ENCODE peak calls at places on chromosomes 11 and 22, in seven cellular contexts. One of them, this sample, is unnamed.

GRCh38 chr22:44391481-44392445 is 79.0 kb upstream of the SHISAL1 start:
- DNase-seq in HCT116: no peak
- DNase-seq in astrocyte: no peak
- DNase-seq in SK-N-SH: no peak
- DNase-seq in H9: peak; percentile 35
- DNase-seq in OCI-LY7: no peak
- DNase-seq in IMR-90: no peak
- DNase-seq in this sample: no peak

GRCh38 chr22:27057717-27058116 is 400.3 kb downstream of the MIAT start:
- DNase-seq in HCT116: no peak
- DNase-seq in astrocyte: no peak
- DNase-seq in SK-N-SH: no peak
- DNase-seq in H9: no peak
- DNase-seq in OCI-LY7: no peak
- DNase-seq in IMR-90: no peak
- DNase-seq in this sample: no peak

GRCh38 chr11:118917488-118918127 is 8.1 kb downstream of the BCL9L start:
- DNase-seq in HCT116: no peak
- DNase-seq in astrocyte: peak; percentile 68
- DNase-seq in SK-N-SH: no peak
- DNase-seq in H9: no peak
- DNase-seq in OCI-LY7: no peak
- DNase-seq in IMR-90: peak; percentile 91
- DNase-seq in this sample: peak; percentile 95

GRCh38 chr11:5626191-5626590 is 1.4 kb downstream of the TRIM34 start:
- DNase-seq in HCT116: no peak
- DNase-seq in astrocyte: no peak
- DNase-seq in SK-N-SH: no peak
- DNase-seq in H9: no peak
- DNase-seq in OCI-LY7: no peak
- DNase-seq in IMR-90: peak; percentile 70
- DNase-seq in this sample: peak; percentile 47

GRCh38 chr11:76562541-76562940 is 108.0 kb downstream of the LRRC32 start:
- DNase-seq in HCT116: no peak
- DNase-seq in astrocyte: no peak
- DNase-seq in SK-N-SH: no peak
- DNase-seq in H9: no peak
- DNase-seq in OCI-LY7: no peak
- DNase-seq in IMR-90: no peak
- DNase-seq in this sample: no peak

GRCh38 chr22:37062657-37063381 is 11.3 kb downstream of the KCTD17 start:
- DNase-seq in HCT116: no peak
- DNase-seq in astrocyte: no peak
- DNase-seq in SK-N-SH: no peak
- DNase-seq in H9: no peak
- DNase-seq in OCI-LY7: no peak
- DNase-seq in IMR-90: no peak
- DNase-seq in this sample: no peak

GRCh38 chr11:95891423-95892177 is 32.3 kb downstream of the MTMR2 start:
- DNase-seq in HCT116: no peak
- DNase-seq in astrocyte: no peak
- DNase-seq in SK-N-SH: no peak
- DNase-seq in H9: no peak
- DNase-seq in OCI-LY7: no peak
- DNase-seq in IMR-90: peak; percentile 58
- DNase-seq in this sample: peak; percentile 46

GRCh38 chr22:37498289-37498909 is 12.2 kb upstream of the MFNG start:
- DNase-seq in HCT116: no peak
- DNase-seq in astrocyte: no peak
- DNase-seq in SK-N-SH: peak; percentile 90
- DNase-seq in H9: peak; percentile 92
- DNase-seq in OCI-LY7: peak; percentile 88
- DNase-seq in IMR-90: no peak
- DNase-seq in this sample: no peak

GRCh38 chr11:32331792-32332191 is 103.5 kb downstream of the WT1 start:
- DNase-seq in HCT116: no peak
- DNase-seq in astrocyte: no peak
- DNase-seq in SK-N-SH: no peak
- DNase-seq in H9: no peak
- DNase-seq in OCI-LY7: no peak
- DNase-seq in IMR-90: no peak
- DNase-seq in this sample: no peak

GRCh38 chr11:92540113-92540512 is 315.5 kb downstream of the FAT3 start:
- DNase-seq in HCT116: no peak
- DNase-seq in astrocyte: no peak
- DNase-seq in SK-N-SH: no peak
- DNase-seq in H9: no peak
- DNase-seq in OCI-LY7: no peak
- DNase-seq in IMR-90: no peak
- DNase-seq in this sample: no peak

GRCh38 chr11:123219066-123219697 is 24.1 kb upstream of the CLMP start:
- DNase-seq in HCT116: no peak
- DNase-seq in astrocyte: no peak
- DNase-seq in SK-N-SH: no peak
- DNase-seq in H9: no peak
- DNase-seq in OCI-LY7: no peak
- DNase-seq in IMR-90: peak; percentile 86
- DNase-seq in this sample: peak; percentile 88

GRCh38 chr11:104583857-104584256 is 314.4 kb downstream of the CASP12 start:
- DNase-seq in HCT116: no peak
- DNase-seq in astrocyte: no peak
- DNase-seq in SK-N-SH: peak; percentile 22
- DNase-seq in H9: no peak
- DNase-seq in OCI-LY7: no peak
- DNase-seq in IMR-90: no peak
- DNase-seq in this sample: no peak

GRCh38 chr11:77698896-77699295 is 61.3 kb upstream of the CLNS1A start:
- DNase-seq in HCT116: no peak
- DNase-seq in astrocyte: no peak
- DNase-seq in SK-N-SH: no peak
- DNase-seq in H9: no peak
- DNase-seq in OCI-LY7: no peak
- DNase-seq in IMR-90: no peak
- DNase-seq in this sample: no peak

GRCh38 chr22:25663654-25664053 is 78.3 kb upstream of the MYO18B start:
- DNase-seq in HCT116: no peak
- DNase-seq in astrocyte: no peak
- DNase-seq in SK-N-SH: no peak
- DNase-seq in H9: no peak
- DNase-seq in OCI-LY7: no peak
- DNase-seq in IMR-90: no peak
- DNase-seq in this sample: no peak

GRCh38 chr11:68146010-68146540 is 24.9 kb upstream of the CHKA start:
- DNase-seq in HCT116: no peak
- DNase-seq in astrocyte: no peak
- DNase-seq in SK-N-SH: peak; percentile 46
- DNase-seq in H9: no peak
- DNase-seq in OCI-LY7: no peak
- DNase-seq in IMR-90: no peak
- DNase-seq in this sample: peak; percentile 19

GRCh38 chr22:46171940-46172339 is 21.6 kb downstream of the PPARA start:
- DNase-seq in HCT116: peak; percentile 15
- DNase-seq in astrocyte: peak; percentile 71
- DNase-seq in SK-N-SH: no peak
- DNase-seq in H9: no peak
- DNase-seq in OCI-LY7: no peak
- DNase-seq in IMR-90: peak; percentile 74
- DNase-seq in this sample: peak; percentile 51

GRCh38 chr11:15159085-15159484 is 44.4 kb downstream of the INSC start:
- DNase-seq in HCT116: peak; percentile 28
- DNase-seq in astrocyte: no peak
- DNase-seq in SK-N-SH: peak; percentile 27
- DNase-seq in H9: peak; percentile 37
- DNase-seq in OCI-LY7: peak; percentile 34
- DNase-seq in IMR-90: peak; percentile 49
- DNase-seq in this sample: peak; percentile 54

GRCh38 chr22:45934659-45935341 is 42.2 kb downstream of the WNT7B start:
- DNase-seq in HCT116: peak; percentile 93
- DNase-seq in astrocyte: peak; percentile 96
- DNase-seq in SK-N-SH: peak; percentile 79
- DNase-seq in H9: no peak
- DNase-seq in OCI-LY7: no peak
- DNase-seq in IMR-90: peak; percentile 91
- DNase-seq in this sample: peak; percentile 98

GRCh38 chr11:86091566-86091965 is 22.7 kb upstream of the PICALM start:
- DNase-seq in HCT116: no peak
- DNase-seq in astrocyte: peak; percentile 88
- DNase-seq in SK-N-SH: no peak
- DNase-seq in H9: no peak
- DNase-seq in OCI-LY7: no peak
- DNase-seq in IMR-90: peak; percentile 82
- DNase-seq in this sample: peak; percentile 32

GRCh38 chr11:122140535-122140934 is 24.5 kb upstream of the BLID start:
- DNase-seq in HCT116: no peak
- DNase-seq in astrocyte: peak; percentile 93
- DNase-seq in SK-N-SH: no peak
- DNase-seq in H9: no peak
- DNase-seq in OCI-LY7: no peak
- DNase-seq in IMR-90: peak; percentile 86
- DNase-seq in this sample: peak; percentile 94

GRCh38 chr11:134939905-134940304 is 527.9 kb upstream of the B3GAT1 start:
- DNase-seq in HCT116: no peak
- DNase-seq in astrocyte: no peak
- DNase-seq in SK-N-SH: peak; percentile 75
- DNase-seq in H9: no peak
- DNase-seq in OCI-LY7: no peak
- DNase-seq in IMR-90: no peak
- DNase-seq in this sample: no peak

GRCh38 chr22:42747701-42748513 is 27.2 kb upstream of the A4GALT start:
- DNase-seq in HCT116: no peak
- DNase-seq in astrocyte: peak; percentile 81
- DNase-seq in SK-N-SH: no peak
- DNase-seq in H9: no peak
- DNase-seq in OCI-LY7: no peak
- DNase-seq in IMR-90: peak; percentile 76
- DNase-seq in this sample: peak; percentile 77

GRCh38 chr11:115808351-115808940 is 304.2 kb upstream of the CADM1 start:
- DNase-seq in HCT116: no peak
- DNase-seq in astrocyte: no peak
- DNase-seq in SK-N-SH: no peak
- DNase-seq in H9: no peak
- DNase-seq in OCI-LY7: no peak
- DNase-seq in IMR-90: no peak
- DNase-seq in this sample: no peak

GRCh38 chr11:115803341-115803740 is 299.1 kb upstream of the CADM1 start:
- DNase-seq in HCT116: no peak
- DNase-seq in astrocyte: no peak
- DNase-seq in SK-N-SH: no peak
- DNase-seq in H9: no peak
- DNase-seq in OCI-LY7: no peak
- DNase-seq in IMR-90: no peak
- DNase-seq in this sample: no peak

GRCh38 chr11:115802641-115803040 is 298.4 kb upstream of the CADM1 start:
- DNase-seq in HCT116: no peak
- DNase-seq in astrocyte: no peak
- DNase-seq in SK-N-SH: no peak
- DNase-seq in H9: no peak
- DNase-seq in OCI-LY7: no peak
- DNase-seq in IMR-90: no peak
- DNase-seq in this sample: no peak

DNA sequence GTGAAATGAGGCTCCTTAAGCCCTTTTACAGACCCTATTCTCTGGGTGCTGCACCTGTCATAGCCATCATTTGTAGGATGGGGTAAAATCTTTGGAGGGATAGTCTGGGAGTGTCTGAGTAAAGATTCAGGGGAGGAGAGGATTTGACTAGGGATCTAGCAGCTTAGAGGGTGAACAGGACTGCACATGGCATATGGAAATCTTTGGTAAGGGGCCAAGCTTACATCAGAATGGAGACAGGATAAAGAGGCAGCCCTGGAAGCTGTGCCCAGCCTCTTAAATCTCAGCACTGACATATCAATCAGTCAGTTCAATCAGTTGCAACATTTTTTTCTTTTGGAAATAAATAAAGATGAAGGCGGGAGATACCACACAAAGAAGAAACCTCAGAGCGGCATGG is 301.8 kb upstream of the CADM1 start:
- DNase-seq in HCT116: no peak
- DNase-seq in astrocyte: no peak
- DNase-seq in SK-N-SH: peak; percentile 9
- DNase-seq in H9: no peak
- DNase-seq in OCI-LY7: no peak
- DNase-seq in IMR-90: no peak
- DNase-seq in this sample: no peak
- H3K9me3 ChIP-seq in HCT116: peaks cover 5% of the 10 kb centered on the region
- H3K9me3 ChIP-seq in astrocyte: peaks cover 6% of the 10 kb centered on the region
- H3K9me3 ChIP-seq in SK-N-SH: no peaks in the 10 kb centered on the region
- H3K9me3 ChIP-seq in H9: no peaks in the 10 kb centered on the region
- H3K9me3 ChIP-seq in OCI-LY7: no peaks in the 10 kb centered on the region
- H3K9me3 ChIP-seq in IMR-90: peaks cover 13% of the 10 kb centered on the region
- H3K9me3 ChIP-seq in this sample: no peaks in the 10 kb centered on the region

DNA sequence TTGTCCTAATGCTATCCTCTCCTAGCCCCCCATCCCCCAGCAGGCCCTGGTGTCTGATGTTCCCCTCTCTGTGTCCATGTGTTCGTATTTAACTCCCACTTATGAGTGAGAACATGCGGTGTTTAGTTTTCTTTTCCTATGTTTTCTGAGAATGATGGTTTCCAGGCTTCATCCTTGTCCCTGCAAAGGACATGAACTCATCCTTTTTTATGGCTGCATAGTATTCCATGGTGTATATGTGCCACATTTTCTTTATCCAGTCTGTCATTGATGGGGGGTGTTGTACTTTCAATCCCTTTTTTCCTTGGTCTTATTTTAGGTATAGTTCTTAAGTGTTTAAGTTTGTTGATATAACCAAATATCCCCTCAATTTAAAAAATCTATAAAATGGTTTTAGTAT is 23.9 kb downstream of the EP300 start:
- DNase-seq in HCT116: no peak
- DNase-seq in astrocyte: no peak
- DNase-seq in SK-N-SH: no peak
- DNase-seq in H9: no peak
- DNase-seq in OCI-LY7: no peak
- DNase-seq in IMR-90: no peak
- DNase-seq in this sample: no peak
- H4K20me1 ChIP-seq in HCT116: peaks cover 7% of the 10 kb centered on the region
- H4K20me1 ChIP-seq in astrocyte: peaks cover 90% of the 10 kb centered on the region
- H4K20me1 ChIP-seq in SK-N-SH: peaks cover 54% of the 10 kb centered on the region
- H4K20me1 ChIP-seq in H9: peaks cover 2% of the 10 kb centered on the region
- H4K20me1 ChIP-seq in OCI-LY7: peaks cover 7% of the 10 kb centered on the region
- H4K20me1 ChIP-seq in IMR-90: peaks cover 68% of the 10 kb centered on the region
- H4K20me1 ChIP-seq in this sample: no peaks in the 10 kb centered on the region

GRCh38 chr11:70597006-70597555 is 198.8 kb downstream of the CTTN start:
- DNase-seq in HCT116: no peak
- DNase-seq in astrocyte: no peak
- DNase-seq in SK-N-SH: no peak
- DNase-seq in H9: no peak
- DNase-seq in OCI-LY7: no peak
- DNase-seq in IMR-90: no peak
- DNase-seq in this sample: no peak
- H3K9me3 ChIP-seq in HCT116: no peaks in the 10 kb centered on the region
- H3K9me3 ChIP-seq in astrocyte: no peaks in the 10 kb centered on the region
- H3K9me3 ChIP-seq in SK-N-SH: no peaks in the 10 kb centered on the region
- H3K9me3 ChIP-seq in H9: no peaks in the 10 kb centered on the region
- H3K9me3 ChIP-seq in OCI-LY7: no peaks in the 10 kb centered on the region
- H3K9me3 ChIP-seq in IMR-90: no peaks in the 10 kb centered on the region
- H3K9me3 ChIP-seq in this sample: no peaks in the 10 kb centered on the region

DNA sequence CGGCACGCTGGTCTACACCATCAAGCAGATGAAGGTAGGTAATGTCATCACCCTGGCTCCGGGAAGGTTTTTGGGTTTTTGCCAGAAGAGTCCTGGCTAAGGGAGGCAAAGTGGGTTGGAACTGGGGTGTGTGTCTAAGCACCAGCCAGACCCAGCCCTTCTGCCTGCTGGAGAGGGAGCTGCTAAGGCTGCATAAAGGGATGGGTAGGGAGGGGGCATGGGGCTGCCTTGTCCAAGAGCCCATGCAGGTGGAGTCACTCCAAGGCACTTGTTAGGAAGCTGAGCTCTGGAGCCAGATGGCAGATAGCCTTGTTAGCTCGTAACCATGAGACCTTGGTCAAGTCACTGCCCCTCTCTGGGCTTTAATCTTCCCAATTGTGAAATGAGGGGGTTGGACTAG is 48.0 kb downstream of the TIMP3 start:
- DNase-seq in HCT116: no peak
- DNase-seq in astrocyte: no peak
- DNase-seq in SK-N-SH: no peak
- DNase-seq in H9: no peak
- DNase-seq in OCI-LY7: no peak
- DNase-seq in IMR-90: no peak
- DNase-seq in this sample: no peak
- H4K20me1 ChIP-seq in HCT116: no peaks in the 10 kb centered on the region
- H4K20me1 ChIP-seq in astrocyte: peaks cover 97% of the 10 kb centered on the region
- H4K20me1 ChIP-seq in SK-N-SH: no peaks in the 10 kb centered on the region
- H4K20me1 ChIP-seq in H9: no peaks in the 10 kb centered on the region
- H4K20me1 ChIP-seq in OCI-LY7: no peaks in the 10 kb centered on the region
- H4K20me1 ChIP-seq in IMR-90: peaks cover 92% of the 10 kb centered on the region
- H4K20me1 ChIP-seq in this sample: no peaks in the 10 kb centered on the region